ENCODE peak calls at places on chromosome X, in ten cellular contexts. One of them, this sample, is unnamed.

GRCh38 chrX:10631416-10632145 is 11.2 kb upstream of the MID1 start:
- DNase-seq in heart left ventricle: no peak
- DNase-seq in testis: no peak
- DNase-seq in right lobe of liver: no peak
- DNase-seq in PC-3: peak; percentile 75
- DNase-seq in heart right ventricle: no peak
- DNase-seq in body of pancreas: no peak
- DNase-seq in AG04450: no peak
- DNase-seq in GM23338: no peak
- DNase-seq in pancreas: no peak
- DNase-seq in this sample: no peak

GRCh38 chrX:118823263-118824172 is at the start of gene ZCCHC12:
- DNase-seq in heart left ventricle: peak; percentile 39
- DNase-seq in testis: peak; percentile 64
- DNase-seq in right lobe of liver: no peak
- DNase-seq in PC-3: peak; percentile 40
- DNase-seq in heart right ventricle: peak; percentile 4
- DNase-seq in body of pancreas: peak; percentile 31
- DNase-seq in AG04450: no peak
- DNase-seq in GM23338: peak; percentile 90
- DNase-seq in pancreas: peak; percentile 26
- DNase-seq in this sample: peak; percentile 56

GRCh38 chrX:77658886-77659285 is 127.1 kb downstream of the ATRX start:
- DNase-seq in heart left ventricle: no peak
- DNase-seq in testis: no peak
- DNase-seq in right lobe of liver: no peak
- DNase-seq in PC-3: no peak
- DNase-seq in heart right ventricle: no peak
- DNase-seq in body of pancreas: no peak
- DNase-seq in AG04450: no peak
- DNase-seq in GM23338: no peak
- DNase-seq in pancreas: no peak
- DNase-seq in this sample: no peak

GRCh38 chrX:318739-319578 is at the start of gene GTPBP6:
- DNase-seq in heart left ventricle: peak; percentile 100
- DNase-seq in testis: peak; percentile 100
- DNase-seq in right lobe of liver: peak; percentile 100
- DNase-seq in PC-3: peak; percentile 97
- DNase-seq in heart right ventricle: peak; percentile 100
- DNase-seq in body of pancreas: peak; percentile 100
- DNase-seq in AG04450: peak; percentile 99
- DNase-seq in GM23338: peak; percentile 100
- DNase-seq in pancreas: peak; percentile 100
- DNase-seq in this sample: peak; percentile 100

GRCh38 chrX:154029439-154029838 is 9.7 kb upstream of the IRAK1 start:
- DNase-seq in heart left ventricle: no peak
- DNase-seq in testis: no peak
- DNase-seq in right lobe of liver: no peak
- DNase-seq in PC-3: no peak
- DNase-seq in heart right ventricle: no peak
- DNase-seq in body of pancreas: no peak
- DNase-seq in AG04450: no peak
- DNase-seq in GM23338: no peak
- DNase-seq in pancreas: no peak
- DNase-seq in this sample: no peak

GRCh38 chrX:131565909-131566308 is 22.0 kb downstream of the OR13H1 start:
- DNase-seq in heart left ventricle: no peak
- DNase-seq in testis: no peak
- DNase-seq in right lobe of liver: no peak
- DNase-seq in PC-3: peak; percentile 21
- DNase-seq in heart right ventricle: no peak
- DNase-seq in body of pancreas: no peak
- DNase-seq in AG04450: no peak
- DNase-seq in GM23338: no peak
- DNase-seq in pancreas: no peak
- DNase-seq in this sample: no peak

GRCh38 chrX:65750674-65751469 is 83.4 kb downstream of the MSN start:
- DNase-seq in heart left ventricle: no peak
- DNase-seq in testis: no peak
- DNase-seq in right lobe of liver: no peak
- DNase-seq in PC-3: no peak
- DNase-seq in heart right ventricle: no peak
- DNase-seq in body of pancreas: no peak
- DNase-seq in AG04450: no peak
- DNase-seq in GM23338: no peak
- DNase-seq in pancreas: no peak
- DNase-seq in this sample: no peak

GRCh38 chrX:136162827-136163427 is 15.6 kb downstream of the FHL1 start:
- DNase-seq in heart left ventricle: peak; percentile 63
- DNase-seq in testis: peak; percentile 36
- DNase-seq in right lobe of liver: peak; percentile 52
- DNase-seq in PC-3: peak; percentile 82
- DNase-seq in heart right ventricle: peak; percentile 49
- DNase-seq in body of pancreas: no peak
- DNase-seq in AG04450: no peak
- DNase-seq in GM23338: peak; percentile 71
- DNase-seq in pancreas: no peak
- DNase-seq in this sample: peak; percentile 50

GRCh38 chrX:147736045-147736444 is 175.7 kb upstream of the FMR1 start:
- DNase-seq in heart left ventricle: no peak
- DNase-seq in testis: no peak
- DNase-seq in right lobe of liver: no peak
- DNase-seq in PC-3: no peak
- DNase-seq in heart right ventricle: no peak
- DNase-seq in body of pancreas: no peak
- DNase-seq in AG04450: no peak
- DNase-seq in GM23338: peak; percentile 38
- DNase-seq in pancreas: no peak
- DNase-seq in this sample: no peak

GRCh38 chrX:850471-850916 is 219.9 kb downstream of the SHOX start:
- DNase-seq in heart left ventricle: no peak
- DNase-seq in testis: no peak
- DNase-seq in right lobe of liver: no peak
- DNase-seq in PC-3: no peak
- DNase-seq in heart right ventricle: no peak
- DNase-seq in body of pancreas: no peak
- DNase-seq in AG04450: no peak
- DNase-seq in GM23338: peak; percentile 39
- DNase-seq in pancreas: no peak
- DNase-seq in this sample: no peak

GRCh38 chrX:153735274-153735673 is 10.6 kb downstream of the ABCD1 start:
- DNase-seq in heart left ventricle: no peak
- DNase-seq in testis: no peak
- DNase-seq in right lobe of liver: no peak
- DNase-seq in PC-3: no peak
- DNase-seq in heart right ventricle: no peak
- DNase-seq in body of pancreas: no peak
- DNase-seq in AG04450: no peak
- DNase-seq in GM23338: peak; percentile 48
- DNase-seq in pancreas: no peak
- DNase-seq in this sample: no peak

GRCh38 chrX:20284444-20284843 is 17.7 kb upstream of the RPS6KA3 start:
- DNase-seq in heart left ventricle: no peak
- DNase-seq in testis: no peak
- DNase-seq in right lobe of liver: no peak
- DNase-seq in PC-3: no peak
- DNase-seq in heart right ventricle: no peak
- DNase-seq in body of pancreas: no peak
- DNase-seq in AG04450: no peak
- DNase-seq in GM23338: no peak
- DNase-seq in pancreas: no peak
- DNase-seq in this sample: no peak

GRCh38 chrX:68995780-68996551 is 167.1 kb downstream of the EFNB1 start:
- DNase-seq in heart left ventricle: peak; percentile 70
- DNase-seq in testis: peak; percentile 54
- DNase-seq in right lobe of liver: no peak
- DNase-seq in PC-3: no peak
- DNase-seq in heart right ventricle: peak; percentile 73
- DNase-seq in body of pancreas: peak; percentile 29
- DNase-seq in AG04450: peak; percentile 48
- DNase-seq in GM23338: no peak
- DNase-seq in pancreas: no peak
- DNase-seq in this sample: no peak
- H3K27ac ChIP-seq in heart left ventricle: peak overlapping the region; percentile 47
- H3K27ac ChIP-seq in testis: no peak overlapping the region
- H3K27ac ChIP-seq in right lobe of liver: no peak overlapping the region
- H3K27ac ChIP-seq in PC-3: no peak overlapping the region
- H3K27ac ChIP-seq in heart right ventricle: peak overlapping the region; percentile 77
- H3K27ac ChIP-seq in body of pancreas: no peak overlapping the region
- H3K27ac ChIP-seq in AG04450: peak overlapping the region; percentile 57
- H3K27ac ChIP-seq in GM23338: no peak overlapping the region
- H3K27ac ChIP-seq in pancreas: peak overlapping the region; percentile 7
- H3K27ac ChIP-seq in this sample: peak overlapping the region; percentile 49

DNA sequence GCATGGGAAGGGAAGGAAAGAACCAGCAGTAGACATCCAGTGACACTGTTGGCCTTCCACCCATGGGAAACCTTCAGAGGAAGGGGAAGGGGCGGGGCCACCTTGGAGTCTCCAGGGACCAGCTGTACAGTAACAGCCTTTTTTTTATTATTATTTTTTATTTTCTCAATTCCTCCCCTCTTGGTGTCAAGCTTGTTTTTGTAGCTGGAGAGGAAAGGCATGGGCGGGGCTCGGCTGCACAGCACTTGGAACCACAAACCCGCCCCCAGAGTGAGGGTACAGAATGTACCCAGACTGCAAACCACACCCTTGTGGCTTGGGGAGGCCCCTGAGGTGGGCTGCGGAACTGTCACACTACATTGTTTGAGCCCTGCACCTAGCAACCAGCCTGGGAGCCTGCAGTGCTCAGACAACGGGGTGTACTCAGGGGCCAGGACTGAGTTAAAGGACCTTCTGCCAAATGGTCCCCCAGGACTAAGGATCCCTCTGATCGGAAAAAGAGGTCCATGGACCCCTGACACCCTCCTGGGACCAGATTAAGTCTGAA is 45.7 kb downstream of the PRPS1 start:
- DNase-seq in heart left ventricle: peak; percentile 91
- DNase-seq in testis: peak; percentile 79
- DNase-seq in right lobe of liver: peak; percentile 68
- DNase-seq in PC-3: no peak
- DNase-seq in heart right ventricle: peak; percentile 79
- DNase-seq in body of pancreas: peak; percentile 68
- DNase-seq in AG04450: no peak
- DNase-seq in GM23338: peak; percentile 36
- DNase-seq in pancreas: peak; percentile 29
- DNase-seq in this sample: peak; percentile 93
- H3K4me3 ChIP-seq in heart left ventricle: no peak overlapping the region
- H3K4me3 ChIP-seq in testis: no peak overlapping the region
- H3K4me3 ChIP-seq in right lobe of liver: no peak overlapping the region
- H3K4me3 ChIP-seq in PC-3: no peak overlapping the region
- H3K4me3 ChIP-seq in heart right ventricle: no peak overlapping the region
- H3K4me3 ChIP-seq in body of pancreas: no peak overlapping the region
- H3K4me3 ChIP-seq in AG04450: no peak overlapping the region
- H3K4me3 ChIP-seq in GM23338: no peak overlapping the region
- H3K4me3 ChIP-seq in pancreas: no peak overlapping the region
- H3K4me3 ChIP-seq in this sample: peak overlapping the region; percentile 55

GRCh38 chrX:132877954-132878536 is 80.4 kb downstream of the HS6ST2 start:
- DNase-seq in heart left ventricle: no peak
- DNase-seq in testis: no peak
- DNase-seq in right lobe of liver: no peak
- DNase-seq in PC-3: no peak
- DNase-seq in heart right ventricle: no peak
- DNase-seq in body of pancreas: no peak
- DNase-seq in AG04450: no peak
- DNase-seq in GM23338: no peak
- DNase-seq in pancreas: no peak
- DNase-seq in this sample: no peak
- H3K27ac ChIP-seq in heart left ventricle: no peak overlapping the region
- H3K27ac ChIP-seq in testis: no peak overlapping the region
- H3K27ac ChIP-seq in right lobe of liver: no peak overlapping the region
- H3K27ac ChIP-seq in PC-3: no peak overlapping the region
- H3K27ac ChIP-seq in heart right ventricle: no peak overlapping the region
- H3K27ac ChIP-seq in body of pancreas: no peak overlapping the region
- H3K27ac ChIP-seq in AG04450: no peak overlapping the region
- H3K27ac ChIP-seq in GM23338: no peak overlapping the region
- H3K27ac ChIP-seq in pancreas: no peak overlapping the region
- H3K27ac ChIP-seq in this sample: no peak overlapping the region

DNA sequence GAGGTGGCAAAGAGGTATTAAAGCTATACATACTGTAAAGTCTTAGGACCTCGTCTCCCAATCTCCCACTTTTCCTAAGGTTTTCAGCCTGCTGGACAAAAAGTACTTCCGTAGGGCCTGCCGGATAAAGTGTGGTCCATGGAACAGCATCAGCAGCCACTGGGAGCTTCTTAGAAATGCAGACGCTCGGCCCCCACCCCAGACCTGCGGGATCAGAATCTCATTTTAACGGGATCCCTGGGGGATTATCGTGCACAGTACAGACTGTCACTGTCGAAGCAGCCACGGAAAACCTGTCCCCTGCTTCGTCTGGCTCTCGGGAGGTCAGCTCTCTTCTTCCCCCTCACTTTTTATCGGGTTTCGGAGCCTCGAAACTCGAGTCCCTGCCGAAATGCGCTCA is 802 bp downstream of the ADGRG2 start:
- DNase-seq in heart left ventricle: no peak
- DNase-seq in testis: no peak
- DNase-seq in right lobe of liver: no peak
- DNase-seq in PC-3: no peak
- DNase-seq in heart right ventricle: no peak
- DNase-seq in body of pancreas: no peak
- DNase-seq in AG04450: no peak
- DNase-seq in GM23338: no peak
- DNase-seq in pancreas: no peak
- DNase-seq in this sample: no peak
- H3K4me3 ChIP-seq in heart left ventricle: peak overlapping the region; percentile 50
- H3K4me3 ChIP-seq in testis: no peak overlapping the region
- H3K4me3 ChIP-seq in right lobe of liver: peak overlapping the region; percentile 55
- H3K4me3 ChIP-seq in PC-3: peak overlapping the region; percentile 67
- H3K4me3 ChIP-seq in heart right ventricle: peak overlapping the region; percentile 52
- H3K4me3 ChIP-seq in body of pancreas: no peak overlapping the region
- H3K4me3 ChIP-seq in AG04450: no peak overlapping the region
- H3K4me3 ChIP-seq in GM23338: peak overlapping the region; percentile 60
- H3K4me3 ChIP-seq in pancreas: peak overlapping the region; percentile 46
- H3K4me3 ChIP-seq in this sample: peak overlapping the region; percentile 52

This sample was measured in lower lobe of right lung.